ENCODE peak calls at places on chromosomes 2 and 18, in eight cellular contexts. C, K, L, I, J, S, Q and V are unnamed samples.

GRCh38 chr2:146135245-146135644 is 1615.3 kb upstream of the ZEB2 start:
- DNase-seq in C (no peak), K (no peak), L (no peak), I (no peak), J (no peak), S (no peak), Q (no peak), V (no peak)

GRCh38 chr18:79511671-79512301 is 116.1 kb downstream of the NFATC1 start:
- DNase-seq in C (no peak), K (peak), L (no peak), I (no peak), J (no peak), S (no peak), Q (no peak), V (no peak)

GRCh38 chr18:63220903-63221302 is 98.7 kb downstream of the BCL2 start:
- DNase-seq in C (no peak), K (no peak), L (no peak), I (no peak), J (no peak), S (no peak), Q (no peak), V (no peak)

GRCh38 chr2:18740428-18740827 is 151.1 kb upstream of the NT5C1B start:
- DNase-seq in C (no peak), K (peak), L (no peak), I (no peak), J (no peak), S (no peak), Q (no peak), V (no peak)

GRCh38 chr18:47531759-47532158 is 280.3 kb upstream of the SKOR2 start:
- DNase-seq in C (no peak), K (no peak), L (no peak), I (no peak), J (no peak), S (no peak), Q (no peak), V (no peak)

GRCh38 chr2:141766225-141766624 is 364.6 kb downstream of the LRP1B start:
- DNase-seq in C (no peak), K (no peak), L (no peak), I (peak), J (peak), S (no peak), Q (no peak), V (no peak)

GRCh38 chr18:78629426-78629825 is 350.2 kb upstream of the SALL3 start:
- DNase-seq in C (no peak), K (no peak), L (no peak), I (no peak), J (no peak), S (no peak), Q (no peak), V (no peak)

GRCh38 chr2:74779587-74780135 is 54.3 kb upstream of the HK2 start:
- DNase-seq in C (no peak), K (no peak), L (no peak), I (no peak), J (no peak), S (no peak), Q (no peak), V (no peak)

GRCh38 chr2:190167702-190168101 is 105.2 kb upstream of the MSTN start:
- DNase-seq in C (no peak), K (no peak), L (no peak), I (no peak), J (no peak), S (no peak), Q (no peak), V (no peak)

GRCh38 chr2:101328474-101329007 is 20.0 kb upstream of the RNF149 start:
- DNase-seq in C (peak), K (peak), L (peak), I (no peak), J (no peak), S (no peak), Q (no peak), V (no peak)

GRCh38 chr2:171630812-171631626 is 56.2 kb upstream of the DYNC1I2 start:
- DNase-seq in C (no peak), K (peak), L (peak), I (no peak), J (no peak), S (no peak), Q (no peak), V (no peak)

GRCh38 chr2:145007673-145008263 is 487.8 kb upstream of the ZEB2 start:
- DNase-seq in C (peak), K (peak), L (no peak), I (no peak), J (peak), S (no peak), Q (no peak), V (no peak)

GRCh38 chr2:151007365-151007764 is 254.3 kb downstream of the RBM43 start:
- DNase-seq in C (peak), K (no peak), L (no peak), I (no peak), J (peak), S (no peak), Q (no peak), V (no peak)

GRCh38 chr2:55282110-55282917 is 13.3 kb upstream of the MTIF2 start:
- DNase-seq in C (peak), K (peak), L (peak), I (peak), J (peak), S (peak), Q (peak), V (no peak)

GRCh38 chr18:57748770-57749603 is 54.1 kb downstream of the ATP8B1 start:
- DNase-seq in C (peak), K (peak), L (no peak), I (no peak), J (peak), S (no peak), Q (no peak), V (peak)

GRCh38 chr18:78986018-78986481 is 6.4 kb downstream of the SALL3 start:
- DNase-seq in C (peak), K (peak), L (no peak), I (no peak), J (peak), S (no peak), Q (no peak), V (peak)

GRCh38 chr2:73850009-73850408 is 21.2 kb downstream of the STAMBP start:
- DNase-seq in C (no peak), K (no peak), L (no peak), I (no peak), J (peak), S (no peak), Q (no peak), V (peak)

GRCh38 chr2:26809876-26810577 is 24.2 kb downstream of the CENPA start:
- DNase-seq in C (peak), K (no peak), L (peak), I (no peak), J (no peak), S (no peak), Q (no peak), V (no peak)

GRCh38 chr2:196334710-196335109 is 163.3 kb upstream of the STK17B start:
- DNase-seq in C (no peak), K (no peak), L (no peak), I (no peak), J (no peak), S (no peak), Q (no peak), V (no peak)

GRCh38 chr2:233209117-233209977 is 42.1 kb upstream of the ATG16L1 start:
- DNase-seq in C (peak), K (peak), L (no peak), I (no peak), J (no peak), S (no peak), Q (no peak), V (no peak)

GRCh38 chr2:156933580-156934225 is 323.8 kb upstream of the GALNT5 start:
- DNase-seq in C (no peak), K (no peak), L (no peak), I (no peak), J (no peak), S (no peak), Q (no peak), V (no peak)

GRCh38 chr18:23967321-23968089 is 47.0 kb upstream of the TTC39C start:
- DNase-seq in C (peak), K (no peak), L (peak), I (no peak), J (no peak), S (no peak), Q (no peak), V (no peak)

GRCh38 chr2:160028431-160029269 is 33.8 kb downstream of the PLA2R1 start:
- DNase-seq in C (no peak), K (peak), L (no peak), I (no peak), J (no peak), S (no peak), Q (no peak), V (no peak)

GRCh38 chr2:191065785-191066184 is 51.8 kb upstream of the STAT1 start:
- DNase-seq in C (no peak), K (no peak), L (peak), I (no peak), J (no peak), S (no peak), Q (no peak), V (no peak)

GRCh38 chr18:58687871-58688308 is 16.6 kb downstream of the MALT1 start:
- DNase-seq in C (no peak), K (no peak), L (peak), I (no peak), J (no peak), S (no peak), Q (no peak), V (no peak)

GRCh38 chr2:218193716-218194115 is 23.3 kb upstream of the ARPC2 start:
- DNase-seq in C (peak), K (no peak), L (no peak), I (no peak), J (no peak), S (no peak), Q (no peak), V (no peak)